ENCODE peak calls at places on chromosomes 3 and 15, in ten cellular contexts. One of them, this sample, is unnamed.

GRCh38 chr3:153601422-153601853 is 439.4 kb downstream of the RAP2B start:
- DNase-seq in astrocyte of the hippocampus: no peak
- DNase-seq in C1 segment of cervical spinal cord: no peak
- DNase-seq in cortex of kidney: no peak
- DNase-seq in stomach: no peak
- DNase-seq in glutamatergic neuron: no peak
- DNase-seq in aorta: no peak
- DNase-seq in left ventricle myocardium superior: no peak
- DNase-seq in transverse colon: no peak
- DNase-seq in stimulated activated CD8-positive, alpha-beta memory T cell treated with anti-CD3 and anti-CD28 coated beads, Interleukin-12 subunit alpha, Interleukin-12 subunit beta, amount 100 ng/mL, for 1 hour: no peak
- DNase-seq in this sample: no peak

GRCh38 chr3:2535206-2535605 is 436.5 kb downstream of the CNTN4 start:
- DNase-seq in astrocyte of the hippocampus: no peak
- DNase-seq in C1 segment of cervical spinal cord: no peak
- DNase-seq in cortex of kidney: no peak
- DNase-seq in stomach: no peak
- DNase-seq in glutamatergic neuron: no peak
- DNase-seq in aorta: no peak
- DNase-seq in left ventricle myocardium superior: no peak
- DNase-seq in transverse colon: no peak
- DNase-seq in stimulated activated CD8-positive, alpha-beta memory T cell treated with anti-CD3 and anti-CD28 coated beads, Interleukin-12 subunit alpha, Interleukin-12 subunit beta, amount 100 ng/mL, for 1 hour: no peak
- DNase-seq in this sample: no peak

GRCh38 chr3:182889948-182890629 is 90.2 kb downstream of the DCUN1D1 start:
- DNase-seq in astrocyte of the hippocampus: no peak
- DNase-seq in C1 segment of cervical spinal cord: no peak
- DNase-seq in cortex of kidney: no peak
- DNase-seq in stomach: no peak
- DNase-seq in glutamatergic neuron: no peak
- DNase-seq in aorta: no peak
- DNase-seq in left ventricle myocardium superior: no peak
- DNase-seq in transverse colon: no peak
- DNase-seq in stimulated activated CD8-positive, alpha-beta memory T cell treated with anti-CD3 and anti-CD28 coated beads, Interleukin-12 subunit alpha, Interleukin-12 subunit beta, amount 100 ng/mL, for 1 hour: no peak
- DNase-seq in this sample: no peak

GRCh38 chr15:25176991-25177954 is 222.5 kb downstream of the SNRPN start:
- DNase-seq in astrocyte of the hippocampus: no peak
- DNase-seq in C1 segment of cervical spinal cord: no peak
- DNase-seq in cortex of kidney: no peak
- DNase-seq in stomach: peak
- DNase-seq in glutamatergic neuron: peak
- DNase-seq in aorta: peak
- DNase-seq in left ventricle myocardium superior: peak
- DNase-seq in transverse colon: peak
- DNase-seq in stimulated activated CD8-positive, alpha-beta memory T cell treated with anti-CD3 and anti-CD28 coated beads, Interleukin-12 subunit alpha, Interleukin-12 subunit beta, amount 100 ng/mL, for 1 hour: no peak
- DNase-seq in this sample: no peak

GRCh38 chr3:56469141-56469540 is 874 bp upstream of the ERC2 start:
- DNase-seq in astrocyte of the hippocampus: peak
- DNase-seq in C1 segment of cervical spinal cord: no peak
- DNase-seq in cortex of kidney: no peak
- DNase-seq in stomach: no peak
- DNase-seq in glutamatergic neuron: no peak
- DNase-seq in aorta: no peak
- DNase-seq in left ventricle myocardium superior: no peak
- DNase-seq in transverse colon: no peak
- DNase-seq in stimulated activated CD8-positive, alpha-beta memory T cell treated with anti-CD3 and anti-CD28 coated beads, Interleukin-12 subunit alpha, Interleukin-12 subunit beta, amount 100 ng/mL, for 1 hour: no peak
- DNase-seq in this sample: no peak

GRCh38 chr3:60504827-60505457 is 746.3 kb downstream of the FHIT start:
- DNase-seq in astrocyte of the hippocampus: no peak
- DNase-seq in C1 segment of cervical spinal cord: no peak
- DNase-seq in cortex of kidney: no peak
- DNase-seq in stomach: no peak
- DNase-seq in glutamatergic neuron: no peak
- DNase-seq in aorta: no peak
- DNase-seq in left ventricle myocardium superior: no peak
- DNase-seq in transverse colon: no peak
- DNase-seq in stimulated activated CD8-positive, alpha-beta memory T cell treated with anti-CD3 and anti-CD28 coated beads, Interleukin-12 subunit alpha, Interleukin-12 subunit beta, amount 100 ng/mL, for 1 hour: no peak
- DNase-seq in this sample: no peak

GRCh38 chr3:17032407-17033034 is 147.8 kb downstream of the PLCL2 start:
- DNase-seq in astrocyte of the hippocampus: peak
- DNase-seq in C1 segment of cervical spinal cord: no peak
- DNase-seq in cortex of kidney: no peak
- DNase-seq in stomach: no peak
- DNase-seq in glutamatergic neuron: no peak
- DNase-seq in aorta: no peak
- DNase-seq in left ventricle myocardium superior: no peak
- DNase-seq in transverse colon: no peak
- DNase-seq in stimulated activated CD8-positive, alpha-beta memory T cell treated with anti-CD3 and anti-CD28 coated beads, Interleukin-12 subunit alpha, Interleukin-12 subunit beta, amount 100 ng/mL, for 1 hour: no peak
- DNase-seq in this sample: peak

GRCh38 chr15:91077029-91077428 is 23.0 kb upstream of the SV2B start:
- DNase-seq in astrocyte of the hippocampus: no peak
- DNase-seq in C1 segment of cervical spinal cord: no peak
- DNase-seq in cortex of kidney: no peak
- DNase-seq in stomach: no peak
- DNase-seq in glutamatergic neuron: no peak
- DNase-seq in aorta: no peak
- DNase-seq in left ventricle myocardium superior: no peak
- DNase-seq in transverse colon: no peak
- DNase-seq in stimulated activated CD8-positive, alpha-beta memory T cell treated with anti-CD3 and anti-CD28 coated beads, Interleukin-12 subunit alpha, Interleukin-12 subunit beta, amount 100 ng/mL, for 1 hour: no peak
- DNase-seq in this sample: no peak

GRCh38 chr3:125000661-125001060 is 55.1 kb downstream of the HEG1 start:
- DNase-seq in astrocyte of the hippocampus: no peak
- DNase-seq in C1 segment of cervical spinal cord: no peak
- DNase-seq in cortex of kidney: no peak
- DNase-seq in stomach: no peak
- DNase-seq in glutamatergic neuron: no peak
- DNase-seq in aorta: no peak
- DNase-seq in left ventricle myocardium superior: no peak
- DNase-seq in transverse colon: no peak
- DNase-seq in stimulated activated CD8-positive, alpha-beta memory T cell treated with anti-CD3 and anti-CD28 coated beads, Interleukin-12 subunit alpha, Interleukin-12 subunit beta, amount 100 ng/mL, for 1 hour: no peak
- DNase-seq in this sample: no peak

GRCh38 chr3:171984883-171985282 is 54.5 kb upstream of the FNDC3B start:
- DNase-seq in astrocyte of the hippocampus: no peak
- DNase-seq in C1 segment of cervical spinal cord: no peak
- DNase-seq in cortex of kidney: no peak
- DNase-seq in stomach: no peak
- DNase-seq in glutamatergic neuron: no peak
- DNase-seq in aorta: no peak
- DNase-seq in left ventricle myocardium superior: no peak
- DNase-seq in transverse colon: no peak
- DNase-seq in stimulated activated CD8-positive, alpha-beta memory T cell treated with anti-CD3 and anti-CD28 coated beads, Interleukin-12 subunit alpha, Interleukin-12 subunit beta, amount 100 ng/mL, for 1 hour: no peak
- DNase-seq in this sample: no peak

GRCh38 chr3:161371441-161372320 is at the start of gene SPTSSB:
- DNase-seq in astrocyte of the hippocampus: peak
- DNase-seq in C1 segment of cervical spinal cord: peak
- DNase-seq in cortex of kidney: no peak
- DNase-seq in stomach: peak
- DNase-seq in glutamatergic neuron: peak
- DNase-seq in aorta: peak
- DNase-seq in left ventricle myocardium superior: peak
- DNase-seq in transverse colon: peak
- DNase-seq in stimulated activated CD8-positive, alpha-beta memory T cell treated with anti-CD3 and anti-CD28 coated beads, Interleukin-12 subunit alpha, Interleukin-12 subunit beta, amount 100 ng/mL, for 1 hour: no peak
- DNase-seq in this sample: peak

GRCh38 chr3:129399895-129400357 is 28.5 kb downstream of the EFCAB12 start:
- DNase-seq in astrocyte of the hippocampus: no peak
- DNase-seq in C1 segment of cervical spinal cord: no peak
- DNase-seq in cortex of kidney: no peak
- DNase-seq in stomach: no peak
- DNase-seq in glutamatergic neuron: no peak
- DNase-seq in aorta: no peak
- DNase-seq in left ventricle myocardium superior: no peak
- DNase-seq in transverse colon: no peak
- DNase-seq in stimulated activated CD8-positive, alpha-beta memory T cell treated with anti-CD3 and anti-CD28 coated beads, Interleukin-12 subunit alpha, Interleukin-12 subunit beta, amount 100 ng/mL, for 1 hour: no peak
- DNase-seq in this sample: no peak

GRCh38 chr3:118337649-118338048 is 697.0 kb downstream of the IGSF11 start:
- DNase-seq in astrocyte of the hippocampus: no peak
- DNase-seq in C1 segment of cervical spinal cord: no peak
- DNase-seq in cortex of kidney: no peak
- DNase-seq in stomach: no peak
- DNase-seq in glutamatergic neuron: no peak
- DNase-seq in aorta: no peak
- DNase-seq in left ventricle myocardium superior: no peak
- DNase-seq in transverse colon: no peak
- DNase-seq in stimulated activated CD8-positive, alpha-beta memory T cell treated with anti-CD3 and anti-CD28 coated beads, Interleukin-12 subunit alpha, Interleukin-12 subunit beta, amount 100 ng/mL, for 1 hour: no peak
- DNase-seq in this sample: no peak

GRCh38 chr3:44045476-44046275 is 196.0 kb upstream of the TOPAZ1 start:
- DNase-seq in astrocyte of the hippocampus: peak
- DNase-seq in C1 segment of cervical spinal cord: no peak
- DNase-seq in cortex of kidney: no peak
- DNase-seq in stomach: peak
- DNase-seq in glutamatergic neuron: no peak
- DNase-seq in aorta: no peak
- DNase-seq in left ventricle myocardium superior: no peak
- DNase-seq in transverse colon: peak
- DNase-seq in stimulated activated CD8-positive, alpha-beta memory T cell treated with anti-CD3 and anti-CD28 coated beads, Interleukin-12 subunit alpha, Interleukin-12 subunit beta, amount 100 ng/mL, for 1 hour: no peak
- DNase-seq in this sample: peak

GRCh38 chr15:68819451-68820204 is 1.1 kb downstream of the ANP32A start:
- DNase-seq in astrocyte of the hippocampus: peak
- DNase-seq in C1 segment of cervical spinal cord: peak
- DNase-seq in cortex of kidney: no peak
- DNase-seq in stomach: peak
- DNase-seq in glutamatergic neuron: peak
- DNase-seq in aorta: peak
- DNase-seq in left ventricle myocardium superior: peak
- DNase-seq in transverse colon: peak
- DNase-seq in stimulated activated CD8-positive, alpha-beta memory T cell treated with anti-CD3 and anti-CD28 coated beads, Interleukin-12 subunit alpha, Interleukin-12 subunit beta, amount 100 ng/mL, for 1 hour: no peak
- DNase-seq in this sample: peak

GRCh38 chr3:175007316-175007715 is 148.2 kb downstream of the NAALADL2 start:
- DNase-seq in astrocyte of the hippocampus: no peak
- DNase-seq in C1 segment of cervical spinal cord: no peak
- DNase-seq in cortex of kidney: no peak
- DNase-seq in stomach: no peak
- DNase-seq in glutamatergic neuron: no peak
- DNase-seq in aorta: no peak
- DNase-seq in left ventricle myocardium superior: no peak
- DNase-seq in transverse colon: no peak
- DNase-seq in stimulated activated CD8-positive, alpha-beta memory T cell treated with anti-CD3 and anti-CD28 coated beads, Interleukin-12 subunit alpha, Interleukin-12 subunit beta, amount 100 ng/mL, for 1 hour: no peak
- DNase-seq in this sample: no peak

GRCh38 chr15:99704444-99704838 is 28.8 kb downstream of the LYSMD4 start:
- DNase-seq in astrocyte of the hippocampus: peak
- DNase-seq in C1 segment of cervical spinal cord: no peak
- DNase-seq in cortex of kidney: no peak
- DNase-seq in stomach: no peak
- DNase-seq in glutamatergic neuron: no peak
- DNase-seq in aorta: no peak
- DNase-seq in left ventricle myocardium superior: no peak
- DNase-seq in transverse colon: no peak
- DNase-seq in stimulated activated CD8-positive, alpha-beta memory T cell treated with anti-CD3 and anti-CD28 coated beads, Interleukin-12 subunit alpha, Interleukin-12 subunit beta, amount 100 ng/mL, for 1 hour: peak
- DNase-seq in this sample: peak

GRCh38 chr3:89504432-89504831 is 397.0 kb downstream of the EPHA3 start:
- DNase-seq in astrocyte of the hippocampus: no peak
- DNase-seq in C1 segment of cervical spinal cord: no peak
- DNase-seq in cortex of kidney: no peak
- DNase-seq in stomach: no peak
- DNase-seq in glutamatergic neuron: peak
- DNase-seq in aorta: no peak
- DNase-seq in left ventricle myocardium superior: no peak
- DNase-seq in transverse colon: no peak
- DNase-seq in stimulated activated CD8-positive, alpha-beta memory T cell treated with anti-CD3 and anti-CD28 coated beads, Interleukin-12 subunit alpha, Interleukin-12 subunit beta, amount 100 ng/mL, for 1 hour: no peak
- DNase-seq in this sample: no peak

GRCh38 chr3:107643038-107643883 is 120.5 kb downstream of the BBX start:
- DNase-seq in astrocyte of the hippocampus: no peak
- DNase-seq in C1 segment of cervical spinal cord: no peak
- DNase-seq in cortex of kidney: no peak
- DNase-seq in stomach: no peak
- DNase-seq in glutamatergic neuron: no peak
- DNase-seq in aorta: no peak
- DNase-seq in left ventricle myocardium superior: no peak
- DNase-seq in transverse colon: no peak
- DNase-seq in stimulated activated CD8-positive, alpha-beta memory T cell treated with anti-CD3 and anti-CD28 coated beads, Interleukin-12 subunit alpha, Interleukin-12 subunit beta, amount 100 ng/mL, for 1 hour: no peak
- DNase-seq in this sample: peak

GRCh38 chr15:88982946-88983342 is 69.8 kb upstream of the MFGE8 start:
- DNase-seq in astrocyte of the hippocampus: no peak
- DNase-seq in C1 segment of cervical spinal cord: no peak
- DNase-seq in cortex of kidney: no peak
- DNase-seq in stomach: no peak
- DNase-seq in glutamatergic neuron: no peak
- DNase-seq in aorta: no peak
- DNase-seq in left ventricle myocardium superior: no peak
- DNase-seq in transverse colon: no peak
- DNase-seq in stimulated activated CD8-positive, alpha-beta memory T cell treated with anti-CD3 and anti-CD28 coated beads, Interleukin-12 subunit alpha, Interleukin-12 subunit beta, amount 100 ng/mL, for 1 hour: no peak
- DNase-seq in this sample: no peak

GRCh38 chr15:62453356-62453755 is 288.3 kb upstream of the C2CD4B start:
- DNase-seq in astrocyte of the hippocampus: no peak
- DNase-seq in C1 segment of cervical spinal cord: no peak
- DNase-seq in cortex of kidney: no peak
- DNase-seq in stomach: no peak
- DNase-seq in glutamatergic neuron: no peak
- DNase-seq in aorta: no peak
- DNase-seq in left ventricle myocardium superior: no peak
- DNase-seq in transverse colon: no peak
- DNase-seq in stimulated activated CD8-positive, alpha-beta memory T cell treated with anti-CD3 and anti-CD28 coated beads, Interleukin-12 subunit alpha, Interleukin-12 subunit beta, amount 100 ng/mL, for 1 hour: no peak
- DNase-seq in this sample: peak

GRCh38 chr3:125143538-125143937 is 69.0 kb downstream of the SLC12A8 start:
- DNase-seq in astrocyte of the hippocampus: no peak
- DNase-seq in C1 segment of cervical spinal cord: no peak
- DNase-seq in cortex of kidney: no peak
- DNase-seq in stomach: no peak
- DNase-seq in glutamatergic neuron: no peak
- DNase-seq in aorta: no peak
- DNase-seq in left ventricle myocardium superior: no peak
- DNase-seq in transverse colon: no peak
- DNase-seq in stimulated activated CD8-positive, alpha-beta memory T cell treated with anti-CD3 and anti-CD28 coated beads, Interleukin-12 subunit alpha, Interleukin-12 subunit beta, amount 100 ng/mL, for 1 hour: no peak
- DNase-seq in this sample: no peak

GRCh38 chr15:69807752-69808151 is 290.0 kb downstream of the TLE3 start:
- DNase-seq in astrocyte of the hippocampus: peak
- DNase-seq in C1 segment of cervical spinal cord: no peak
- DNase-seq in cortex of kidney: no peak
- DNase-seq in stomach: no peak
- DNase-seq in glutamatergic neuron: no peak
- DNase-seq in aorta: peak
- DNase-seq in left ventricle myocardium superior: no peak
- DNase-seq in transverse colon: no peak
- DNase-seq in stimulated activated CD8-positive, alpha-beta memory T cell treated with anti-CD3 and anti-CD28 coated beads, Interleukin-12 subunit alpha, Interleukin-12 subunit beta, amount 100 ng/mL, for 1 hour: no peak
- DNase-seq in this sample: no peak

GRCh38 chr15:29183071-29183831 is 86.4 kb downstream of the NSMCE3 start:
- DNase-seq in astrocyte of the hippocampus: peak
- DNase-seq in C1 segment of cervical spinal cord: no peak
- DNase-seq in cortex of kidney: no peak
- DNase-seq in stomach: no peak
- DNase-seq in glutamatergic neuron: no peak
- DNase-seq in aorta: no peak
- DNase-seq in left ventricle myocardium superior: no peak
- DNase-seq in transverse colon: no peak
- DNase-seq in stimulated activated CD8-positive, alpha-beta memory T cell treated with anti-CD3 and anti-CD28 coated beads, Interleukin-12 subunit alpha, Interleukin-12 subunit beta, amount 100 ng/mL, for 1 hour: no peak
- DNase-seq in this sample: no peak

GRCh38 chr3:101148001-101148400 is 154.8 kb upstream of the ABI3BP start:
- DNase-seq in astrocyte of the hippocampus: no peak
- DNase-seq in C1 segment of cervical spinal cord: no peak
- DNase-seq in cortex of kidney: no peak
- DNase-seq in stomach: no peak
- DNase-seq in glutamatergic neuron: no peak
- DNase-seq in aorta: no peak
- DNase-seq in left ventricle myocardium superior: no peak
- DNase-seq in transverse colon: no peak
- DNase-seq in stimulated activated CD8-positive, alpha-beta memory T cell treated with anti-CD3 and anti-CD28 coated beads, Interleukin-12 subunit alpha, Interleukin-12 subunit beta, amount 100 ng/mL, for 1 hour: no peak
- DNase-seq in this sample: no peak

GRCh38 chr3:414063-414462 is 217.5 kb downstream of the CHL1 start:
- DNase-seq in astrocyte of the hippocampus: peak
- DNase-seq in C1 segment of cervical spinal cord: no peak
- DNase-seq in cortex of kidney: no peak
- DNase-seq in stomach: no peak
- DNase-seq in glutamatergic neuron: no peak
- DNase-seq in aorta: no peak
- DNase-seq in left ventricle myocardium superior: no peak
- DNase-seq in transverse colon: no peak
- DNase-seq in stimulated activated CD8-positive, alpha-beta memory T cell treated with anti-CD3 and anti-CD28 coated beads, Interleukin-12 subunit alpha, Interleukin-12 subunit beta, amount 100 ng/mL, for 1 hour: no peak
- DNase-seq in this sample: peak

GRCh38 chr15:52076889-52077781 is 35.4 kb downstream of the BCL2L10 start:
- DNase-seq in astrocyte of the hippocampus: peak
- DNase-seq in C1 segment of cervical spinal cord: no peak
- DNase-seq in cortex of kidney: no peak
- DNase-seq in stomach: no peak
- DNase-seq in glutamatergic neuron: no peak
- DNase-seq in aorta: no peak
- DNase-seq in left ventricle myocardium superior: no peak
- DNase-seq in transverse colon: peak
- DNase-seq in stimulated activated CD8-positive, alpha-beta memory T cell treated with anti-CD3 and anti-CD28 coated beads, Interleukin-12 subunit alpha, Interleukin-12 subunit beta, amount 100 ng/mL, for 1 hour: no peak
- DNase-seq in this sample: no peak

GRCh38 chr3:22371592-22372291 is 620.7 kb upstream of the ZNF385D start:
- DNase-seq in astrocyte of the hippocampus: peak
- DNase-seq in C1 segment of cervical spinal cord: no peak
- DNase-seq in cortex of kidney: no peak
- DNase-seq in stomach: no peak
- DNase-seq in glutamatergic neuron: peak
- DNase-seq in aorta: peak
- DNase-seq in left ventricle myocardium superior: peak
- DNase-seq in transverse colon: no peak
- DNase-seq in stimulated activated CD8-positive, alpha-beta memory T cell treated with anti-CD3 and anti-CD28 coated beads, Interleukin-12 subunit alpha, Interleukin-12 subunit beta, amount 100 ng/mL, for 1 hour: no peak
- DNase-seq in this sample: peak